ENCODE peak calls at places on chromosomes 13 and 19, in nine cellular contexts. C is Caki2, O is fibroblast of mammary gland, M is posterior cingulate gyrus, T is amygdala, X is left lung, K is T-helper 9 cell, Q is germinal center, E is SHP77 treated with DMSO at 0.1 percent for 48 hours. U is an unnamed sample.

GRCh38 chr19:42468273-42468796 is 25.6 kb upstream of the CXCL17 start:
- DNase-seq in C (peak), O (peak), M (no peak), T (no peak), X (no peak), K (no peak), Q (no peak), E (no peak), U (no peak)

GRCh38 chr13:67063036-67063435 is 167.1 kb downstream of the PCDH9 start:
- DNase-seq in C (no peak), O (no peak), M (no peak), T (no peak), X (no peak), K (no peak), Q (no peak), E (no peak), U (no peak)

GRCh38 chr13:98453254-98453843 is 123.6 kb downstream of the STK24 start:
- DNase-seq in C (no peak), O (peak), M (no peak), T (no peak), X (no peak), K (no peak), Q (no peak), E (no peak), U (no peak)

GRCh38 chr13:37192986-37193385 is 87.5 kb upstream of the CSNK1A1L start:
- DNase-seq in C (no peak), O (peak), M (no peak), T (no peak), X (no peak), K (no peak), Q (no peak), E (no peak), U (no peak)

GRCh38 chr13:29621401-29621800 is 25.9 kb upstream of the SLC7A1 start:
- DNase-seq in C (no peak), O (peak), M (no peak), T (no peak), X (no peak), K (no peak), Q (no peak), E (no peak), U (no peak)

GRCh38 chr19:14203258-14203657 is 2.7 kb downstream of the ADGRL1 start:
- DNase-seq in C (no peak), O (no peak), M (no peak), T (no peak), X (no peak), K (no peak), Q (no peak), E (no peak), U (no peak)

GRCh38 chr13:111345682-111346081 is 25.2 kb downstream of the TEX29 start:
- DNase-seq in C (no peak), O (no peak), M (no peak), T (no peak), X (no peak), K (no peak), Q (no peak), E (no peak), U (no peak)

GRCh38 chr19:1649706-1650626 is 2.4 kb downstream of the TCF3 start:
- DNase-seq in C (no peak), O (no peak), M (no peak), T (no peak), X (peak), K (no peak), Q (no peak), E (no peak), U (no peak)

GRCh38 chr19:2744113-2744512 is 4.3 kb upstream of the SLC39A3 start:
- DNase-seq in C (no peak), O (no peak), M (no peak), T (no peak), X (no peak), K (no peak), Q (no peak), E (no peak), U (no peak)

GRCh38 chr19:4375620-4376228 is 24.6 kb downstream of the SH3GL1 start:
- DNase-seq in C (peak), O (peak), M (peak), T (no peak), X (no peak), K (no peak), Q (peak), E (peak), U (no peak)

GRCh38 chr19:38213911-38214625 is 10.0 kb downstream of the DPF1 start:
- DNase-seq in C (peak), O (peak), M (peak), T (peak), X (no peak), K (peak), Q (no peak), E (no peak), U (peak)

GRCh38 chr19:40576181-40576584 is 490 bp upstream of the SHKBP1 start:
- DNase-seq in C (no peak), O (no peak), M (no peak), T (no peak), X (no peak), K (peak), Q (peak), E (no peak), U (no peak)

GRCh38 chr13:20796791-20797513 is 23.2 kb upstream of the EEF1AKMT1 start:
- DNase-seq in C (no peak), O (peak), M (no peak), T (no peak), X (no peak), K (no peak), Q (no peak), E (no peak), U (no peak)

GRCh38 chr19:543912-544608 is at the start of gene GZMM:
- DNase-seq in C (no peak), O (no peak), M (no peak), T (no peak), X (peak), K (peak), Q (no peak), E (no peak), U (no peak)

U was measured in MM.1S.